ENCODE peak calls at places on chromosomes 12 and 14, in four cellular contexts. One of them, this sample, is unnamed.

GRCh38 chr14:92780444-92780843 is 13.7 kb upstream of the GOLGA5 start:
- DNase-seq in T-cell: no peak
- DNase-seq in pancreas: no peak
- DNase-seq in endothelial cell: no peak
- DNase-seq in this sample: no peak

GRCh38 chr12:14828896-14829295 is 14.4 kb downstream of the ART4 start:
- DNase-seq in T-cell: no peak
- DNase-seq in pancreas: no peak
- DNase-seq in endothelial cell: no peak
- DNase-seq in this sample: no peak

GRCh38 chr14:65792208-65792905 is 379.8 kb downstream of the FUT8 start:
- DNase-seq in T-cell: no peak
- DNase-seq in pancreas: no peak
- DNase-seq in endothelial cell: no peak
- DNase-seq in this sample: no peak

GRCh38 chr12:117606024-117606423 is 244.6 kb upstream of the NOS1 start:
- DNase-seq in T-cell: no peak
- DNase-seq in pancreas: no peak
- DNase-seq in endothelial cell: no peak
- DNase-seq in this sample: no peak

GRCh38 chr14:67526676-67527459 is 6.2 kb upstream of the PLEKHH1 start:
- DNase-seq in T-cell: no peak
- DNase-seq in pancreas: no peak
- DNase-seq in endothelial cell: peak
- DNase-seq in this sample: peak

GRCh38 chr12:117045175-117045997 is 53.8 kb downstream of the TESC start:
- DNase-seq in T-cell: no peak
- DNase-seq in pancreas: no peak
- DNase-seq in endothelial cell: no peak
- DNase-seq in this sample: no peak

GRCh38 chr12:58504539-58504938 is 415.8 kb downstream of the LRIG3 start:
- DNase-seq in T-cell: no peak
- DNase-seq in pancreas: no peak
- DNase-seq in endothelial cell: no peak
- DNase-seq in this sample: no peak

GRCh38 chr14:65414961-65415589 is 2.5 kb downstream of the FUT8 start:
- DNase-seq in T-cell: no peak
- DNase-seq in pancreas: no peak
- DNase-seq in endothelial cell: no peak
- DNase-seq in this sample: no peak

GRCh38 chr14:58298880-58299664 is 717 bp downstream of the ARID4A start:
- DNase-seq in T-cell: peak
- DNase-seq in pancreas: peak
- DNase-seq in endothelial cell: peak
- DNase-seq in this sample: peak

GRCh38 chr14:95741051-95741490 is 27.1 kb upstream of the TCL1A start:
- DNase-seq in T-cell: no peak
- DNase-seq in pancreas: no peak
- DNase-seq in endothelial cell: no peak
- DNase-seq in this sample: no peak

GRCh38 chr14:67819563-67820411 is at the start of gene RAD51B:
- DNase-seq in T-cell: peak
- DNase-seq in pancreas: peak
- DNase-seq in endothelial cell: peak
- DNase-seq in this sample: peak

GRCh38 chr14:64990939-64991338 is 4.2 kb downstream of the FNTB start:
- DNase-seq in T-cell: no peak
- DNase-seq in pancreas: no peak
- DNase-seq in endothelial cell: no peak
- DNase-seq in this sample: no peak

GRCh38 chr14:76771432-76771980 is 10.2 kb downstream of the VASH1 start:
- DNase-seq in T-cell: no peak
- DNase-seq in pancreas: no peak
- DNase-seq in endothelial cell: no peak
- DNase-seq in this sample: no peak

GRCh38 chr12:24374452-24374851 is 425.0 kb upstream of the SOX5 start:
- DNase-seq in T-cell: no peak
- DNase-seq in pancreas: no peak
- DNase-seq in endothelial cell: no peak
- DNase-seq in this sample: no peak

GRCh38 chr12:6363330-6364036 is 11.9 kb downstream of the SCNN1A start:
- DNase-seq in T-cell: peak
- DNase-seq in pancreas: peak
- DNase-seq in endothelial cell: peak
- DNase-seq in this sample: peak

GRCh38 chr14:77309122-77309521 is 11.6 kb downstream of the POMT2 start:
- DNase-seq in T-cell: no peak
- DNase-seq in pancreas: no peak
- DNase-seq in endothelial cell: no peak
- DNase-seq in this sample: no peak

GRCh38 chr14:71117839-71118743 is 210.8 kb downstream of the PCNX1 start:
- DNase-seq in T-cell: no peak
- DNase-seq in pancreas: no peak
- DNase-seq in endothelial cell: no peak
- DNase-seq in this sample: no peak